ENCODE peak calls at places on chromosome 16, in six cellular contexts. One of them, this sample, is unnamed.
A peak's percentile ranks its signal among the peaks of the same experiment; 100 is the strongest.

GRCh38 chr16:69935278-69935711 is 15.8 kb upstream of the CLEC18A start:
- DNase-seq in tibial nerve: no peak
- DNase-seq in right lobe of liver: no peak
- DNase-seq in stomach: no peak
- DNase-seq in right atrium auricular region: no peak
- DNase-seq in heart right ventricle: no peak
- DNase-seq in this sample: no peak

GRCh38 chr16:22357635-22357971 is 16.8 kb downstream of the CDR2 start:
- DNase-seq in tibial nerve: no peak
- DNase-seq in right lobe of liver: no peak
- DNase-seq in stomach: no peak
- DNase-seq in right atrium auricular region: no peak
- DNase-seq in heart right ventricle: no peak
- DNase-seq in this sample: no peak

GRCh38 chr16:57028086-57028485 is 38.7 kb downstream of the NLRC5 start:
- DNase-seq in tibial nerve: no peak
- DNase-seq in right lobe of liver: no peak
- DNase-seq in stomach: no peak
- DNase-seq in right atrium auricular region: no peak
- DNase-seq in heart right ventricle: no peak
- DNase-seq in this sample: no peak

GRCh38 chr16:84047206-84047605 is 4.6 kb upstream of the SLC38A8 start:
- DNase-seq in tibial nerve: no peak
- DNase-seq in right lobe of liver: no peak
- DNase-seq in stomach: no peak
- DNase-seq in right atrium auricular region: no peak
- DNase-seq in heart right ventricle: no peak
- DNase-seq in this sample: no peak

GRCh38 chr16:58907297-58907696 is 173.2 kb upstream of the GOT2 start:
- DNase-seq in tibial nerve: no peak
- DNase-seq in right lobe of liver: no peak
- DNase-seq in stomach: no peak
- DNase-seq in right atrium auricular region: no peak
- DNase-seq in heart right ventricle: no peak
- DNase-seq in this sample: peak; percentile 17

GRCh38 chr16:27444470-27444869 is 42.5 kb downstream of the IL21R start:
- DNase-seq in tibial nerve: no peak
- DNase-seq in right lobe of liver: no peak
- DNase-seq in stomach: no peak
- DNase-seq in right atrium auricular region: no peak
- DNase-seq in heart right ventricle: no peak
- DNase-seq in this sample: no peak

GRCh38 chr16:9072806-9073341 is 18.6 kb upstream of the HAPSTR1 start:
- DNase-seq in tibial nerve: no peak
- DNase-seq in right lobe of liver: no peak
- DNase-seq in stomach: no peak
- DNase-seq in right atrium auricular region: no peak
- DNase-seq in heart right ventricle: no peak
- DNase-seq in this sample: no peak

GRCh38 chr16:58471209-58471975 is 28.6 kb upstream of the NDRG4 start:
- DNase-seq in tibial nerve: no peak
- DNase-seq in right lobe of liver: no peak
- DNase-seq in stomach: no peak
- DNase-seq in right atrium auricular region: no peak
- DNase-seq in heart right ventricle: no peak
- DNase-seq in this sample: no peak

GRCh38 chr16:50065624-50066481 is at the start of gene HEATR3:
- DNase-seq in tibial nerve: peak; percentile 84
- DNase-seq in right lobe of liver: peak; percentile 96
- DNase-seq in stomach: peak; percentile 95
- DNase-seq in right atrium auricular region: peak; percentile 92
- DNase-seq in heart right ventricle: peak; percentile 92
- DNase-seq in this sample: peak; percentile 94

GRCh38 chr16:71179569-71179968 is 51.0 kb downstream of the HYDIN start:
- DNase-seq in tibial nerve: no peak
- DNase-seq in right lobe of liver: no peak
- DNase-seq in stomach: no peak
- DNase-seq in right atrium auricular region: no peak
- DNase-seq in heart right ventricle: no peak
- DNase-seq in this sample: no peak

GRCh38 chr16:782766-783403 is 5.3 kb downstream of the RPUSD1 start:
- DNase-seq in tibial nerve: no peak
- DNase-seq in right lobe of liver: no peak
- DNase-seq in stomach: peak; percentile 69
- DNase-seq in right atrium auricular region: no peak
- DNase-seq in heart right ventricle: no peak
- DNase-seq in this sample: no peak

GRCh38 chr16:280552-280951 is at the start of gene ARHGDIG:
- DNase-seq in tibial nerve: no peak
- DNase-seq in right lobe of liver: no peak
- DNase-seq in stomach: no peak
- DNase-seq in right atrium auricular region: no peak
- DNase-seq in heart right ventricle: no peak
- DNase-seq in this sample: no peak

GRCh38 chr16:85768225-85768624 is 17.3 kb upstream of the C16orf74 start:
- DNase-seq in tibial nerve: no peak
- DNase-seq in right lobe of liver: no peak
- DNase-seq in stomach: no peak
- DNase-seq in right atrium auricular region: no peak
- DNase-seq in heart right ventricle: no peak
- DNase-seq in this sample: no peak

GRCh38 chr16:22624038-22624656 is 113.5 kb downstream of the NPIPB5 start:
- DNase-seq in tibial nerve: no peak
- DNase-seq in right lobe of liver: no peak
- DNase-seq in stomach: no peak
- DNase-seq in right atrium auricular region: no peak
- DNase-seq in heart right ventricle: no peak
- DNase-seq in this sample: no peak

GRCh38 chr16:14125708-14126107 is 54.6 kb downstream of the MRTFB start:
- DNase-seq in tibial nerve: no peak
- DNase-seq in right lobe of liver: no peak
- DNase-seq in stomach: no peak
- DNase-seq in right atrium auricular region: no peak
- DNase-seq in heart right ventricle: no peak
- DNase-seq in this sample: no peak

GRCh38 chr16:53034306-53034705 is 18.4 kb downstream of the CHD9NB start:
- DNase-seq in tibial nerve: no peak
- DNase-seq in right lobe of liver: no peak
- DNase-seq in stomach: no peak
- DNase-seq in right atrium auricular region: no peak
- DNase-seq in heart right ventricle: no peak
- DNase-seq in this sample: no peak

GRCh38 chr16:12535535-12536411 is 267.9 kb downstream of the CPPED1 start:
- DNase-seq in tibial nerve: no peak
- DNase-seq in right lobe of liver: no peak
- DNase-seq in stomach: no peak
- DNase-seq in right atrium auricular region: no peak
- DNase-seq in heart right ventricle: no peak
- DNase-seq in this sample: no peak

GRCh38 chr16:4244254-4244812 is 2.5 kb upstream of the SRL start:
- DNase-seq in tibial nerve: no peak
- DNase-seq in right lobe of liver: no peak
- DNase-seq in stomach: peak; percentile 62
- DNase-seq in right atrium auricular region: no peak
- DNase-seq in heart right ventricle: no peak
- DNase-seq in this sample: no peak

GRCh38 chr16:4239682-4240175 is 2.2 kb downstream of the SRL start:
- DNase-seq in tibial nerve: no peak
- DNase-seq in right lobe of liver: no peak
- DNase-seq in stomach: no peak
- DNase-seq in right atrium auricular region: no peak
- DNase-seq in heart right ventricle: no peak
- DNase-seq in this sample: no peak

GRCh38 chr16:4239020-4239419 is 2.9 kb downstream of the SRL start:
- DNase-seq in tibial nerve: no peak
- DNase-seq in right lobe of liver: no peak
- DNase-seq in stomach: no peak
- DNase-seq in right atrium auricular region: peak; percentile 66
- DNase-seq in heart right ventricle: peak; percentile 60
- DNase-seq in this sample: no peak

GRCh38 chr16:4240624-4241023 is 1.3 kb downstream of the SRL start:
- DNase-seq in tibial nerve: no peak
- DNase-seq in right lobe of liver: no peak
- DNase-seq in stomach: no peak
- DNase-seq in right atrium auricular region: no peak
- DNase-seq in heart right ventricle: peak; percentile 63
- DNase-seq in this sample: no peak

DNA sequence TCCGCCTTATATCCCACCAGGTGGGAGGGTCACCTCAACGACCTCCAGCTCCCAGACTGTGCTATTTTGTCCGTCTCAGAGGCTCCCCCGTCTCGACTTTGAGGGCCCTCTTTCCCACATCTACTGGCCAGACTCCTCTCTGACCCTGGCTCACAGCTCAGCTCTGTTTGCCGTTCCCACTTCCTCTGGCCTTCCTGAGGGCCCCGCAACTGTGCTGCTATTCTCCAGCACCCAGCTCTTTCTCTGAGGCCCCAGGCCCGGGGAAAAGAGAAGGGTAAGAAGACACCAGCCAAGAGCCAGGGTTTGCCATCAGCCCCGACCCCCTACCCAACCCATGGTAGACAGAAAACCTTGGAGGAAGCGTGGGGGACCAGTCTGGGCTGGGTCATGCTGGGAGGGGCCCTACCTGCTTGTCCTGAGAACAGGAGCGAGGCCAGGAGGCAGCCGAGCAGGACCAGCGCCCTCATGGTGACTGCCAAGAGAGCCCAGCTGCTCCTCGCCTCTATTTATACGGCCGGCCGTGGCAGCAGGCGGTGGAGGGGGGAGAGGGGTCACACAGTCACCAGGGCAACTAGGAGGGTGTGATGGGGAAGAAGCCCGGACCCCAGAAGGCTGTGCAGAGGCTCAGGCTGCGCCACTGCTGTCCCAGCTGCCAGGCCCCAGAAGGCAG is at the start of gene SRL:
- DNase-seq in tibial nerve: no peak
- DNase-seq in right lobe of liver: no peak
- DNase-seq in stomach: no peak
- DNase-seq in right atrium auricular region: no peak
- DNase-seq in heart right ventricle: no peak
- DNase-seq in this sample: no peak
- H3K27ac ChIP-seq in tibial nerve: no peak within 1 kb of the TSS
- H3K27ac ChIP-seq in right lobe of liver: no peak within 1 kb of the TSS
- H3K27ac ChIP-seq in stomach: no peak within 1 kb of the TSS
- H3K27ac ChIP-seq in right atrium auricular region: peak within 1 kb of the TSS; percentile 96
- H3K27ac ChIP-seq in heart right ventricle: peak within 1 kb of the TSS; percentile 82
- H3K27ac ChIP-seq in this sample: no peak within 1 kb of the TSS

GRCh38 chr16:20221208-20221607 is 106.1 kb downstream of the GP2 start:
- DNase-seq in tibial nerve: no peak
- DNase-seq in right lobe of liver: no peak
- DNase-seq in stomach: no peak
- DNase-seq in right atrium auricular region: no peak
- DNase-seq in heart right ventricle: no peak
- DNase-seq in this sample: no peak

GRCh38 chr16:20218093-20218492 is 109.2 kb downstream of the GP2 start:
- DNase-seq in tibial nerve: no peak
- DNase-seq in right lobe of liver: no peak
- DNase-seq in stomach: no peak
- DNase-seq in right atrium auricular region: no peak
- DNase-seq in heart right ventricle: no peak
- DNase-seq in this sample: no peak

DNA sequence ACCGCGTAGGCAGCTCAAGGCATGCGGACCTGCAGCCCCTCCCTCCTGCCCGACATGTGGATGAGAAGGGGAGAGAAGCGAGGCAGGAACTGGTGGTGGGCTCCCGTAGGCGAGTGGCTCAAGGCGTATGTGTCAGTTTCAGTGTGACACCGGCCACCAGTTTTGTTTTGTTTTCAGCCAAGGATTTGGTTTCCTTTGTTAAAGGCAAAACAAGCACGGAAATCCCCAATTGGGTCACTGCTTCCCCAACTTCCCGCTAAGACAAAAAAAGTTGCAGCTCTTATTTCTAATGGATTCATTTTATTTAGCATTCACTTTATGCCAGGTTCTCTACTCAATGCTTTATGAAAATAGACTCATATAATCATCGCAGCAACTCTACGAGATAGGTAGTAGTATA is 110.5 kb downstream of the GP2 start:
- DNase-seq in tibial nerve: no peak
- DNase-seq in right lobe of liver: no peak
- DNase-seq in stomach: no peak
- DNase-seq in right atrium auricular region: no peak
- DNase-seq in heart right ventricle: no peak
- DNase-seq in this sample: no peak
- TF ChIP-seq CTCF in tibial nerve: no peak
- TF ChIP-seq CTCF in right lobe of liver: no peak
- TF ChIP-seq CTCF in stomach: no peak
- TF ChIP-seq CTCF in right atrium auricular region: no peak
- TF ChIP-seq CTCF in heart right ventricle: no peak
- TF ChIP-seq CTCF in this sample: no peak

GRCh38 chr16:88732961-88733294 is 26.6 kb downstream of the CTU2 start:
- DNase-seq in tibial nerve: no peak
- DNase-seq in right lobe of liver: no peak
- DNase-seq in stomach: no peak
- DNase-seq in right atrium auricular region: no peak
- DNase-seq in heart right ventricle: no peak
- DNase-seq in this sample: no peak

GRCh38 chr16:88735121-88735520 is 28.8 kb downstream of the CTU2 start:
- DNase-seq in tibial nerve: no peak
- DNase-seq in right lobe of liver: no peak
- DNase-seq in stomach: no peak
- DNase-seq in right atrium auricular region: no peak
- DNase-seq in heart right ventricle: no peak
- DNase-seq in this sample: no peak

GRCh38 chr16:88735616-88736015 is 29.3 kb downstream of the CTU2 start:
- DNase-seq in tibial nerve: no peak
- DNase-seq in right lobe of liver: no peak
- DNase-seq in stomach: no peak
- DNase-seq in right atrium auricular region: no peak
- DNase-seq in heart right ventricle: no peak
- DNase-seq in this sample: no peak

GRCh38 chr16:88733630-88734360 is 27.5 kb downstream of the CTU2 start:
- DNase-seq in tibial nerve: no peak
- DNase-seq in right lobe of liver: no peak
- DNase-seq in stomach: no peak
- DNase-seq in right atrium auricular region: no peak
- DNase-seq in heart right ventricle: no peak
- DNase-seq in this sample: no peak

GRCh38 chr16:88734361-88734728 is 28.0 kb downstream of the CTU2 start:
- DNase-seq in tibial nerve: no peak
- DNase-seq in right lobe of liver: no peak
- DNase-seq in stomach: no peak
- DNase-seq in right atrium auricular region: no peak
- DNase-seq in heart right ventricle: no peak
- DNase-seq in this sample: no peak
- H3K27ac ChIP-seq in tibial nerve: no peak overlapping the region
- H3K27ac ChIP-seq in right lobe of liver: no peak overlapping the region
- H3K27ac ChIP-seq in stomach: no peak overlapping the region
- H3K27ac ChIP-seq in right atrium auricular region: no peak overlapping the region
- H3K27ac ChIP-seq in heart right ventricle: no peak overlapping the region
- H3K27ac ChIP-seq in this sample: no peak overlapping the region

DNA sequence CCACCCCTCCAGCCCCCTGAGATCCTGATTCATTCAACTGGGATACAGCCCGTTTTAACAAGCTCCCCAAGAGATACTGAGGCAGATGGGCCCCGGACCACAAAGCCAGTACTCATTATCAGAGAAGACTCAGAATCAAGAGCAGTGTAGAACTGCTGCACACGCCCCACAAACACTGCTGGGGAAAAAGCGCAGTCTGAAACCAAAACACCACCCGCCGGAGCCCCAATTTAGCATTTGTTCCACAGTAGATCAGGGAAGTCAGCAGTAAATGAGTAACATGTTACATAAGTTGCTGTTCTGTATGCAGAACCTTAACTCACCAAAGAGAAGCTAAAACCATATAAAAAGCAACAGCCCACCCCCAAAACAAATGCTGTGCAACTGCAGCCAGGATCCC is 123.6 kb downstream of the CDYL2 start:
- DNase-seq in tibial nerve: no peak
- DNase-seq in right lobe of liver: no peak
- DNase-seq in stomach: no peak
- DNase-seq in right atrium auricular region: no peak
- DNase-seq in heart right ventricle: no peak
- DNase-seq in this sample: no peak
- TF ChIP-seq CTCF in tibial nerve: no peak
- TF ChIP-seq CTCF in right lobe of liver: no peak
- TF ChIP-seq CTCF in stomach: no peak
- TF ChIP-seq CTCF in right atrium auricular region: no peak
- TF ChIP-seq CTCF in heart right ventricle: no peak
- TF ChIP-seq CTCF in this sample: no peak

This sample was measured in HL-60.